ENCODE peak calls at places on chromosomes 5 and 9, in ten cellular contexts. I, W, Z, R, F, X, A, T, Q and D are unnamed samples.

GRCh38 chr5:179196420-179197079 is 136.4 kb downstream of the ZNF354C start:
- DNase-seq in I (peak; percentile 24), W (no peak), Z (no peak), R (no peak), F (no peak), X (no peak), A (no peak), T (no peak), Q (no peak), D (peak; percentile 48)

GRCh38 chr9:136086213-136086881 is 8.7 kb downstream of the NACC2 start:
- DNase-seq in I (peak; percentile 49), W (peak; percentile 51), Z (no peak), R (no peak), F (no peak), X (no peak), A (no peak), T (peak; percentile 33), Q (no peak), D (peak; percentile 92)

GRCh38 chr5:134247411-134247810 is 21.5 kb upstream of the PPP2CA start:
- DNase-seq in I (no peak), W (no peak), Z (no peak), R (no peak), F (peak; percentile 91), X (no peak), A (peak; percentile 91), T (no peak), Q (peak; percentile 96), D (peak; percentile 66)

GRCh38 chr9:127188396-127188795 is 66.0 kb upstream of the ANGPTL2 start:
- DNase-seq in I (peak; percentile 17), W (no peak), Z (no peak), R (no peak), F (no peak), X (no peak), A (no peak), T (no peak), Q (no peak), D (peak; percentile 60)

GRCh38 chr9:125343518-125344284 is 82.1 kb downstream of the GAPVD1 start:
- DNase-seq in I (no peak), W (no peak), Z (peak; percentile 34), R (peak; percentile 77), F (peak; percentile 69), X (no peak), A (no peak), T (no peak), Q (peak; percentile 72), D (peak; percentile 13)

GRCh38 chr9:35688558-35689350 is 971 bp downstream of the TPM2 start:
- DNase-seq in I (no peak), W (peak; percentile 19), Z (no peak), R (no peak), F (peak; percentile 69), X (no peak), A (no peak), T (no peak), Q (peak; percentile 86), D (peak; percentile 94)

GRCh38 chr5:89313804-89314588 is 431.0 kb upstream of the MEF2C start:
- DNase-seq in I (no peak), W (no peak), Z (no peak), R (no peak), F (peak; percentile 60), X (peak; percentile 3), A (no peak), T (no peak), Q (peak; percentile 99), D (peak; percentile 75)

GRCh38 chr5:173628501-173628900 is 12.1 kb upstream of the BOD1 start:
- DNase-seq in I (no peak), W (no peak), Z (no peak), R (no peak), F (no peak), X (no peak), A (no peak), T (no peak), Q (no peak), D (no peak)

DNA sequence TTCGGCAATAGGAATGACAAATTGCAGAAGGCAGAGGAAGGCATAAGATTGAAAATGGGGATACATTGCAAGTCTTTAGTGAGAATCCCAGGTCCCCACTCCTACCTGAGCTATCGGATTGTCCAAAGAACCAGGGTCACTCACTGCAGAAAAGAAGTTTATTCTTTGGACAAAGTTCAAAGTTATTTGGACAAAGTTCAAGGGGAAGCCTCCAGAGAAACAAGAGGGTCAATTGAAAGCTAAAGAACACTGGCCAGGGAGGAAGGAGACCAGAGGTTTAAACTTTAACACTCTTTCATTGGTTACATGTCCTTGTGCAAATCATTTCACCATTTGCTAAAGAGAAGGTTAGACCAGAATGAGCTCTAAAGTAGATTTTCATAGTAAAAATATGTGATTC is 5.2 kb upstream of the UHRF2 start:
- DNase-seq in I (no peak), W (no peak), Z (no peak), R (no peak), F (no peak), X (no peak), A (no peak), T (no peak), Q (no peak), D (no peak)
- H3K27ac ChIP-seq in I (no peak overlapping the region), W (no peak overlapping the region), Z (no peak overlapping the region), R (no peak overlapping the region), F (no peak overlapping the region), X (no peak overlapping the region), A (no peak overlapping the region), T (no peak overlapping the region), Q (no peak overlapping the region), D (no peak overlapping the region)

GRCh38 chr5:54988817-54989216 is 3.4 kb upstream of the ESM1 start:
- DNase-seq in I (no peak), W (no peak), Z (no peak), R (no peak), F (no peak), X (no peak), A (no peak), T (no peak), Q (no peak), D (no peak)

GRCh38 chr5:54988218-54988617 is 2.8 kb upstream of the ESM1 start:
- DNase-seq in I (no peak), W (no peak), Z (no peak), R (no peak), F (no peak), X (no peak), A (no peak), T (no peak), Q (no peak), D (no peak)

GRCh38 chr5:54981928-54982327 is 3.5 kb downstream of the ESM1 start:
- DNase-seq in I (no peak), W (no peak), Z (no peak), R (no peak), F (no peak), X (no peak), A (no peak), T (no peak), Q (no peak), D (peak; percentile 68)

GRCh38 chr5:54986269-54986654 is 869 bp upstream of the ESM1 start:
- DNase-seq in I (no peak), W (no peak), Z (no peak), R (no peak), F (no peak), X (no peak), A (no peak), T (no peak), Q (peak; percentile 47), D (no peak)

GRCh38 chr5:54985301-54986268 is at the start of gene ESM1:
- DNase-seq in I (peak; percentile 48), W (no peak), Z (no peak), R (no peak), F (peak; percentile 49), X (no peak), A (no peak), T (no peak), Q (peak; percentile 81), D (peak; percentile 89)
- H3K4me3 ChIP-seq in I (peak within 1 kb of the TSS; percentile 27), W (no peak within 1 kb of the TSS), Z (peak within 1 kb of the TSS; percentile 0), R (no peak within 1 kb of the TSS), F (no peak within 1 kb of the TSS), X (no peak within 1 kb of the TSS), A (no peak within 1 kb of the TSS), T (no peak within 1 kb of the TSS), Q (peak within 1 kb of the TSS; percentile 46), D (peak within 1 kb of the TSS; percentile 71)

DNA sequence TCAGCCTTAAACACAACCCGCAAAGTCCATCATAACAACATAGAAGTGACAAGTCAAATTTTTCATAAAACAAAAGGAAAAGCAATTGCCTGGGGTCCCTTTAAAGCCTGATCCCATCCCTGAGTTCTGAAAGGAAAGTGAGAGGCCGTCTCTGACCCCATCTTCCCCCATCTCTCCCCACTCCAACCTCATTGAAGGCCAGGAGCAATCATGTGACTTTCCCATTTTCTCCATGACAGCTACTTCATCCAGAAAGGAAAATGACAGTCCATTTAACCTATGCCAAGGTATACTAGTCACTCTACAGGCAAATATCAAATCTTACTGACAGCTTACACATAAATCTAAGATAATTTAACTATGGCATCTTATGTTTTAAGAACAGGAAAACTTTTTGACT is 15.5 kb downstream of the ACTL7A start:
- DNase-seq in I (no peak), W (no peak), Z (no peak), R (no peak), F (no peak), X (no peak), A (no peak), T (no peak), Q (no peak), D (no peak)
- H3K27ac ChIP-seq in I (no peak overlapping the region), W (no peak overlapping the region), Z (no peak overlapping the region), R (no peak overlapping the region), F (no peak overlapping the region), X (no peak overlapping the region), A (no peak overlapping the region), T (no peak overlapping the region), Q (no peak overlapping the region), D (no peak overlapping the region)

GRCh38 chr9:112485574-112485973 is 1.1 kb upstream of the KIAA1958 start:
- DNase-seq in I (no peak), W (no peak), Z (no peak), R (no peak), F (no peak), X (no peak), A (no peak), T (no peak), Q (no peak), D (peak; percentile 84)

GRCh38 chr9:112487799-112488345 is 1.2 kb downstream of the KIAA1958 start:
- DNase-seq in I (no peak), W (no peak), Z (no peak), R (no peak), F (no peak), X (peak; percentile 13), A (no peak), T (no peak), Q (peak; percentile 32), D (peak; percentile 79)

GRCh38 chr9:112489039-112489546 is 2.5 kb downstream of the KIAA1958 start:
- DNase-seq in I (no peak), W (no peak), Z (no peak), R (no peak), F (no peak), X (no peak), A (no peak), T (no peak), Q (peak; percentile 20), D (no peak)

GRCh38 chr9:112486221-112487007 is at the start of gene KIAA1958:
- DNase-seq in I (peak; percentile 92), W (peak; percentile 89), Z (peak; percentile 81), R (peak; percentile 95), F (peak; percentile 73), X (peak; percentile 93), A (no peak), T (peak; percentile 79), Q (peak; percentile 82), D (peak; percentile 96)

DNA sequence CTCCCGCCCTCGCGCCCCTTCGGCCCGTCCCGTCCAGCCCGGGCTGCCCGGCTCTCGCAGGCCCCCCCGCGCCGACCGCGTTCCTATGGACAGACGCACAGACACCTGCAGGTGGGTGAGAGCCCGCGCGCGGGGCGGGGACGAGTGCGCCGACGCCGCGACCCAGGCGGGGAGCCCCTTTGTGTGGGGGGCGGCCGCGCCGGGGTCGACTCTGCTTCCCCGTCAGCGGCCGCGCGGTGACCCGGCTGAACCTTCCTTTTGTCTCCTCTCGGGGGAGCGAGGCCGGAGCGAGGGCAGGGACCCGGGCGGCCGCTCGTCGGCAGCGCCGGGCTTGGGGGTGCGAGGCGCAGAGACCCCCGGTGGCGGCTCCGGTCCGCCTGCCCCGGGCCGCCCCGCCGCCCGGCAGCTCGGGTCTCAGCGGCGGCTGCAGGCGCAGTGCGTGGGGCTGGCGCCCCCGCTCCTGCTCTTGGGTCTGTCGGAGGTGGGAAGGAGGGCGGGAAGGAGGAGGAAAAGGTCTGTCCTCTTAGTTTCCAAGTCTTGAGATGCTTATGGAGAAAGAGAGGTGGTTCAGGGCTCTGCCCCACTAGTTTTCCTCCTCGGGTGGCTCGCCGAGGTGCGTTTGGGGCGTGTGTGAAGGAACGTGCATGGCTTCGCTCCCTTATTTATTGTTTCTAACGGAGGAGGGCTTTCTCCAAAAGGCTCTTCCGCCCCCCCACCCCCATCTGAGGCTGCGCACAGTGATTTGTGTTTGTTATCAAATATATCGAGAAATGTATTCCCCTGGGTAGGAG is 576 bp downstream of the KIAA1958 start:
- DNase-seq in I (peak; percentile 85), W (peak; percentile 76), Z (peak; percentile 65), R (peak; percentile 74), F (peak; percentile 53), X (peak; percentile 71), A (no peak), T (peak; percentile 60), Q (peak; percentile 57), D (peak; percentile 94)
- H3K4me3 ChIP-seq in I (peak overlapping the region; percentile 84), W (peak overlapping the region; percentile 81), Z (peak overlapping the region; percentile 80), R (peak overlapping the region; percentile 93), F (peak overlapping the region; percentile 100), X (peak overlapping the region; percentile 84), A (peak overlapping the region; percentile 76), T (peak overlapping the region; percentile 90), Q (peak overlapping the region; percentile 72), D (peak overlapping the region; percentile 81)